ENCODE peak calls at places on chromosomes 5 and 9, in seven cellular contexts. C is neuronal stem cell, T is NB4, N is A673, X is endodermal cell, R is cardiac fibroblast, K is BJ. E is an unnamed sample.

GRCh38 chr9:137130176-137130755 is 8.7 kb upstream of the GRIN1 start:
- DNase-seq in T (peak; percentile 49), C (no peak), X (no peak), K (no peak), R (peak; percentile 33), N (no peak), E (no peak)

GRCh38 chr5:109324941-109325340 is 84.8 kb downstream of the PJA2 start:
- DNase-seq in N (no peak), T (peak; percentile 85), K (no peak), R (peak; percentile 18), C (no peak), X (no peak), E (no peak)

GRCh38 chr9:113656771-113657670 is 193.5 kb downstream of the RGS3 start:
- DNase-seq in C (no peak), T (peak; percentile 34), N (no peak), K (no peak), X (peak; percentile 51), R (no peak), E (no peak)

GRCh38 chr9:113626735-113627495 is 163.4 kb downstream of the RGS3 start:
- DNase-seq in X (peak; percentile 43), C (no peak), K (no peak), T (no peak), R (peak; percentile 20), N (no peak), E (no peak)

GRCh38 chr5:125189451-125190051 is 443.1 kb upstream of the ZNF608 start:
- DNase-seq in C (no peak), T (no peak), X (no peak), K (no peak), N (no peak), R (peak; percentile 66), E (no peak)

GRCh38 chr5:71907001-71907564 is 188.0 kb downstream of the CARTPT start:
- DNase-seq in T (no peak), N (no peak), C (no peak), R (no peak), X (no peak), K (no peak), E (peak; percentile 61)

GRCh38 chr5:179258001-179258921 is 87.0 kb downstream of the ADAMTS2 start:
- DNase-seq in K (no peak), X (peak; percentile 39), R (no peak), N (no peak), T (no peak), C (no peak), E (no peak)

GRCh38 chr9:98584059-98584458 is 124.7 kb downstream of the GABBR2 start:
- DNase-seq in K (no peak), R (no peak), T (peak; percentile 52), X (peak; percentile 28), N (no peak), C (no peak), E (peak; percentile 72)

GRCh38 chr5:149406979-149407306 is 27.9 kb upstream of the IL17B start:
- DNase-seq in N (no peak), C (no peak), K (no peak), T (no peak), R (no peak), X (no peak), E (no peak)
- H3K4me3 ChIP-seq in N (no peak overlapping the region), C (no peak overlapping the region), K (peak overlapping the region; percentile 87), T (no peak overlapping the region), R (peak overlapping the region; percentile 70), X (no peak overlapping the region), E (no peak overlapping the region)

GRCh38 chr9:134455951-134456739 is 129.9 kb downstream of the RXRA start:
- DNase-seq in X (no peak), R (peak; percentile 99), T (peak; percentile 75), C (no peak), N (peak; percentile 94), K (peak; percentile 98), E (peak; percentile 23)

GRCh38 chr9:134454386-134454978 is 128.2 kb downstream of the RXRA start:
- DNase-seq in T (no peak), R (no peak), X (no peak), C (no peak), N (no peak), K (no peak), E (no peak)

GRCh38 chr9:134456740-134457315 is 130.6 kb downstream of the RXRA start:
- DNase-seq in R (no peak), C (no peak), X (no peak), N (no peak), T (no peak), K (no peak), E (no peak)

GRCh38 chr9:134455010-134455409 is 128.8 kb downstream of the RXRA start:
- DNase-seq in R (no peak), T (no peak), N (no peak), K (no peak), X (no peak), C (no peak), E (no peak)

GRCh38 chr9:134455537-134455936 is 129.3 kb downstream of the RXRA start:
- DNase-seq in X (no peak), K (no peak), R (no peak), T (no peak), C (no peak), N (no peak), E (no peak)
- H3K4me3 ChIP-seq in X (no peak overlapping the region), K (peak overlapping the region; percentile 22), R (no peak overlapping the region), T (no peak overlapping the region), C (no peak overlapping the region), N (no peak overlapping the region), E (no peak overlapping the region)

GRCh38 chr9:684055-684949 is 157.2 kb upstream of the DMRT1 start:
- DNase-seq in R (peak; percentile 56), X (no peak), N (peak; percentile 57), K (no peak), C (peak; percentile 54), T (no peak), E (no peak)
- H3K4me3 ChIP-seq in R (no peak overlapping the region), X (peak overlapping the region; percentile 48), N (peak overlapping the region; percentile 6), K (peak overlapping the region; percentile 25), C (no peak overlapping the region), T (no peak overlapping the region), E (no peak overlapping the region)

DNA sequence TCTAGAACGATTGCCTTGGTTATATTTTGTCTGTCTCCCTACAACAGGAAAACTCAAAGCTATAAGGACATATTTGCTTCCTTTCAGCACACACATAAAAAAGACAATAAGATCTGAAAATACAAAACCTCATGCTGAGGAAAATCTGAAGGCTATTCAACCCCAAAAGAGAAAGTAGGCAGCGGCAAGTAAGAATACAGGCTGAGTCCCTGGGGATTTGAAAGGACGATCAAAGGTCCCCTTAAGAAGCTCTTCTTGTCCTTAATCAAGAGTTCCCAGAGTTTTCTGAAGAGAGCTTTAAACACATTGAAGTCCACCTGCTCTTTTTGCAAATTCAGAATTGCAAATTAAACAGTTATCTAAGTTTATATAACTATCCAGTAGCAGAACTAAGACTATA is 53.3 kb downstream of the OR2K2 start:
- DNase-seq in R (no peak), C (no peak), K (no peak), X (no peak), N (no peak), T (peak; percentile 37), E (peak; percentile 74)
- H3K4me3 ChIP-seq in R (no peak overlapping the region), C (no peak overlapping the region), K (no peak overlapping the region), X (no peak overlapping the region), N (no peak overlapping the region), T (peak overlapping the region; percentile 60), E (peak overlapping the region; percentile 50)

GRCh38 chr5:83434929-83435328 is 36.6 kb upstream of the VCAN start:
- DNase-seq in T (no peak), C (no peak), K (no peak), R (peak; percentile 32), N (no peak), X (no peak), E (no peak)
- H3K4me3 ChIP-seq in T (no peak overlapping the region), C (no peak overlapping the region), K (no peak overlapping the region), R (no peak overlapping the region), N (no peak overlapping the region), X (no peak overlapping the region), E (no peak overlapping the region)

GRCh38 chr9:96382839-96383164 is 709 bp downstream of the SLC35D2 start:
- DNase-seq in N (no peak), C (no peak), T (no peak), R (no peak), X (no peak), K (no peak), E (no peak)
- H3K4me3 ChIP-seq in N (peak overlapping the region; percentile 35), C (peak overlapping the region; percentile 83), T (no peak overlapping the region), R (peak overlapping the region; percentile 60), X (peak overlapping the region; percentile 88), K (peak overlapping the region; percentile 65), E (peak overlapping the region; percentile 38)

GRCh38 chr9:10534863-10535262 is 77.9 kb downstream of the PTPRD start:
- DNase-seq in K (no peak), X (no peak), C (no peak), N (no peak), R (no peak), T (no peak), E (no peak)
- H3K4me3 ChIP-seq in K (no peak overlapping the region), X (no peak overlapping the region), C (no peak overlapping the region), N (no peak overlapping the region), R (no peak overlapping the region), T (no peak overlapping the region), E (no peak overlapping the region)

DNA sequence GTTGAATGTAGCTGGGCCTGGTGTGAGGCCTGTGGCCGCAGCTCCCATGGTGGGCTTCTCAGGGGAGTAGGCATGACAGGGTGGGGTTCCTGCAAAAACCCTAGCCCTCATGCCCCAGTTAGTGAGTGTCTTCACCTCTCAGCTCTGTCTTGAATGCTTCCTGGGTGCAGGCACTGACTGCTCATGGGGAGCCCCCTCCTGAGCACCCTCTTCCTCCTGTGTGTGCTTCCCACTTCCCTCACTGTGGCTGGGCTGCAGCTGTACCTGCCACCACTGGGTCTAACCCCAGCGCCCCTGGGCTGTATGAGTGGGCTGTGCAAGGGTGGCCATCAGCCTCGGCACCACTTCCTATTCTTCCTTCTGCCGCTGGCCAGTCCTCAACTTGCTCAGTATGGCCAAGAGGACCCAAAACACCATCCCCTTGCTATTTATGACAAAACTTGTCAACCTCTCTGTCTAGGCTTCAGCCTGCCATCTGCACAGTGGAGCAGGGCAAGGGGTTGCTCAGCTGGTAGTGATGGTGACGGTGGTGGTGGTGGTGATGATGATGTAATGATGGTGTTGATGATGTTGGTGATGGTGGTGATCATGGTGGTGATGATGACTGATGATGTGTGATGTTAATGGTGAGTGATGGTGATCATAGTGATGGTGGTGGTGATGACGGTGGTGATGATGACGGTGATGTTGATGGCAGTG is 67.5 kb downstream of the RXRA start:
- DNase-seq in X (no peak), T (no peak), N (no peak), C (no peak), K (no peak), R (no peak), E (peak; percentile 35)
- H3K4me3 ChIP-seq in X (no peak overlapping the region), T (no peak overlapping the region), N (no peak overlapping the region), C (no peak overlapping the region), K (no peak overlapping the region), R (no peak overlapping the region), E (peak overlapping the region; percentile 88)